ENCODE peak calls at places on chromosome 19, in six cellular contexts. A is mucosa of descending colon, N is transverse colon, C is pancreas, L is fibroblast of lung, E is K562. G is an unnamed sample.
A peak's percentile ranks its signal among the peaks of the same experiment; 100 is the strongest.

GRCh38 chr19:39795001-39795400 is 16.3 kb downstream of the LEUTX start:
- DNase-seq in A (no peak), N (no peak), C (no peak), L (no peak), E (no peak), G (no peak)

GRCh38 chr19:19911150-19911549 is 10.4 kb downstream of the ZNF93 start:
- DNase-seq in A (no peak), N (no peak), C (no peak), L (no peak), E (no peak), G (no peak)

GRCh38 chr19:51729781-51730180 is 6.0 kb upstream of the HAS1 start:
- DNase-seq in A (no peak), N (no peak), C (no peak), L (no peak), E (no peak), G (no peak)

GRCh38 chr19:38250821-38251563 is 5.2 kb downstream of the PPP1R14A start:
- DNase-seq in A (peak; percentile 77), N (peak; percentile 81), C (peak; percentile 71), L (peak; percentile 74), E (no peak), G (no peak)

GRCh38 chr19:6564393-6564792 is 26.6 kb downstream of the CD70 start:
- DNase-seq in A (no peak), N (no peak), C (no peak), L (no peak), E (peak; percentile 61), G (no peak)

GRCh38 chr19:14561249-14561648 is 10.6 kb downstream of the NDUFB7 start:
- DNase-seq in A (no peak), N (no peak), C (no peak), L (no peak), E (no peak), G (no peak)

GRCh38 chr19:11165486-11166030 is 10.0 kb upstream of the SPC24 start:
- DNase-seq in A (no peak), N (no peak), C (no peak), L (no peak), E (no peak), G (no peak)

GRCh38 chr19:35222373-35223005 is 6.0 kb downstream of the FAM187B start:
- DNase-seq in A (no peak), N (no peak), C (no peak), L (no peak), E (no peak), G (no peak)

DNA sequence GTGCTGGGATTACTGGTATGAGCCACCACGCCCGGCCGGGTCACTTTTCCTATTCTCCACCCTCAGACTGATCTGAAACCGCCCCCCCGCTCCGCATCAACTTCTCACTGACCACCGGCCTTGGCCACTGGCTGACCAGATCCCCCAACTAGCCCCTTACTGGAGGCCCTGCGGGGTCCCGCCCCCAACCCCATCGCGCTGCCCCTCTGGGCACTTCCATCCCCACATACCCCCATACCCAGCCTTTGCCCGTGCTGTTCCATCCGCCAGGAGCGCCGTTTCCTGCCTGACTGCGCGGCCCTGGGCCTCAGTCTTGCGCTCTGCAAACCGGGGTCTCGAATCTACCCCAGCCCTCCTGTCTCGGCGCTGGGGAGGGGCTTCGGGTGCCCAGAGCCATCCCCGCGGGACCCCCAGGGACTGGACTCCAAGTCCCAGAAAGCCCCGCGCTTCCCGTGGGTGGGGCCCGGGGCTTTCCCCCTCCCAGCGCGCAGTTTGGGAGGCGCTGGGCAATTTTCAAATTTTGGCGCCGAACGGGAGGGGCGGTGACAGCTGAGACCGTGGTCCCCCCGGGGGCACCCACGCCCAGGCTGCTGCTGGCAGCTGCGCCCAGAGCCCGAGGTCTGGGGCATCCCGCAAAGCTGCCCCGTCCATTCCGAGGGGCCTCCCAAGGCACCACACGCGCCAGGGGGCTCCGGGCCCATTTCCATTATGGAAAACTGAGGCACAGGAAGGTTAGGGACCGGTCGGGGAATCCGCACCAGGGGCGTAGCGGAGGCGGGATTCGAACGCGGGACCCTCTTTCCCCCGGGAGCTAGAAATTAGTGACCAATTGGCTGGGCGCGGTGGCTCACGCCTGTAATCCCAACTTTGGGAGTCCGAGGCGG is 5.2 kb upstream of the LMNB2 start:
- DNase-seq in A (peak; percentile 76), N (peak; percentile 54), C (no peak), L (peak; percentile 49), E (peak; percentile 24), G (peak; percentile 69)
- TF ChIP-seq CTCF in A (no peak), N (peak; percentile 15), C (no peak), L (no peak), E (no peak), G (no peak)

GRCh38 chr19:4396949-4397783 is 3.2 kb downstream of the SH3GL1 start:
- DNase-seq in A (no peak), N (no peak), C (no peak), L (no peak), E (no peak), G (no peak)
- H3K4me1 ChIP-seq in A (peaks cover 23% of the 10 kb centered on the region), N (peaks cover 31% of the 10 kb centered on the region), C (peaks cover 8% of the 10 kb centered on the region), L (peaks cover 15% of the 10 kb centered on the region), E (peaks cover 30% of the 10 kb centered on the region), G (peaks cover under 1% of the 10 kb centered on the region)

DNA sequence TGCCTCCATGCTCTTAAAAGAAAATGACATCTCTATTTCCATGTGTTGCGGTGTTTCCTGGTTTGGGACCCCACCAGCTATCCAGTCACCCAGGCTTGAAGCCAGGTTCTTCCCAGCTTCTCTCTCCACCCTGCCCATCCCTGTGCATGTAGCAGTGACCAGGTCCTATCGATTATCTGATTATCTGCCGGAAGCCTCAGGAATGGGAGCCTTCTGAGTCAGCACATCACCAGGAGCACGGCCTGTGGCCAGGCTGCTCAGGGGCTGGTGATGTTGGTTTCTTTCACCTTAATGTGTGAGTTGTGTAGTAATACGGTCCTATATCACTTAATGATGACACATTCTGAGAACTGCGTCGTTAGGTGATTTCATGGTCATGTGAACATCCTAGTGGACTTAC is 33.7 kb downstream of the PPP1R37 start:
- DNase-seq in A (no peak), N (no peak), C (no peak), L (no peak), E (peak; percentile 36), G (no peak)
- H3K4me3 ChIP-seq in A (no peak overlapping the region), N (no peak overlapping the region), C (no peak overlapping the region), L (no peak overlapping the region), E (no peak overlapping the region), G (no peak overlapping the region)

GRCh38 chr19:4624733-4625362 is 14.5 kb upstream of the TNFAIP8L1 start:
- DNase-seq in A (no peak), N (no peak), C (no peak), L (peak; percentile 17), E (peak; percentile 69), G (peak; percentile 32)
- TF ChIP-seq CTCF in A (no peak), N (no peak), C (no peak), L (no peak), E (peak; percentile 71), G (peak; percentile 60)

GRCh38 chr19:3673506-3674439 is 26.5 kb downstream of the PIP5K1C start:
- DNase-seq in A (no peak), N (no peak), C (no peak), L (no peak), E (no peak), G (no peak)

GRCh38 chr19:3671680-3672574 is 28.3 kb downstream of the PIP5K1C start:
- DNase-seq in A (no peak), N (no peak), C (no peak), L (peak; percentile 25), E (peak; percentile 70), G (no peak)

GRCh38 chr19:3674784-3675183 is 25.5 kb downstream of the PIP5K1C start:
- DNase-seq in A (no peak), N (no peak), C (no peak), L (no peak), E (no peak), G (no peak)

GRCh38 chr19:3672575-3672948 is 27.7 kb downstream of the PIP5K1C start:
- DNase-seq in A (no peak), N (no peak), C (no peak), L (no peak), E (no peak), G (no peak)

DNA sequence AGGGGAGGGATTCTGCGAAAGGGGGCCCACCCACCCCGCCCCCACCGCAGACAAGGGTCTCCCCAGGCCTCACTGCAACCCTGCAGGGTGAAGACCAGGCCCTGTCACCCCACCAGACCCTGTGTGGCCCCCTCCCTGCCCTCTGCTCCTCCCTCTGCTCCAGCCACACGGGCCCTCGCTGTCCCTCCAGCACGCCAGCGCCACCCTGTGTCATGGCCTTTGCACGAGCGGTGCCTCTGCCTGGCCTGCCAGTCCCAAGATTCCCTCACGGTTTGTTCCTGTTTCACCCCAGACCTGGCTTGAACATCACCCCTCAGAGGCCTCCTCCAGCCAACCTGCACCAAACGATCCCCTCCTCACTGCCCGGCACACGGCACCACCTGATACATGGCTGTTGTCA is 27.3 kb downstream of the PIP5K1C start:
- DNase-seq in A (no peak), N (no peak), C (no peak), L (no peak), E (peak; percentile 32), G (no peak)
- H3K4me1 ChIP-seq in A (peaks cover 15% of the 10 kb centered on the region), N (peaks cover 42% of the 10 kb centered on the region), C (no peaks in the 10 kb centered on the region), L (peaks cover 23% of the 10 kb centered on the region), E (peaks cover 34% of the 10 kb centered on the region), G (no peaks in the 10 kb centered on the region)

GRCh38 chr19:2699413-2700142 is 2.9 kb downstream of the GNG7 start:
- DNase-seq in A (no peak), N (no peak), C (no peak), L (no peak), E (no peak), G (no peak)
- H3K4me3 ChIP-seq in A (no peak overlapping the region), N (no peak overlapping the region), C (no peak overlapping the region), L (no peak overlapping the region), E (no peak overlapping the region), G (no peak overlapping the region)

GRCh38 chr19:15584541-15585115 is 30.4 kb upstream of the CYP4F8 start:
- DNase-seq in A (peak; percentile 86), N (peak; percentile 82), C (peak; percentile 54), L (peak; percentile 48), E (peak; percentile 82), G (peak; percentile 89)
- TF ChIP-seq CTCF in A (peak; percentile 68), N (peak; percentile 78), C (peak; percentile 88), L (peak; percentile 64), E (peak; percentile 98), G (peak; percentile 93)

GRCh38 chr19:2219726-2220125 is 16.4 kb downstream of the PLEKHJ1 start:
- DNase-seq in A (no peak), N (no peak), C (no peak), L (no peak), E (no peak), G (no peak)
- H3K4me1 ChIP-seq in A (no peaks in the 10 kb centered on the region), N (no peaks in the 10 kb centered on the region), C (no peaks in the 10 kb centered on the region), L (no peaks in the 10 kb centered on the region), E (no peaks in the 10 kb centered on the region), G (peaks cover 14% of the 10 kb centered on the region)

G was measured in BE2C.